ENCODE peak calls at places on chromosome 16, in eight cellular contexts. C is upper lobe of left lung, O is AG04450, R is tibial artery, Q is hepatocyte, V is cardiac muscle cell, J is caudate nucleus, T is A549. P is an unnamed sample.

GRCh38 chr16:79505344-79505743 is 95.2 kb downstream of the MAF start:
- DNase-seq in C (no peak), O (no peak), R (peak), Q (no peak), V (no peak), J (no peak), T (no peak), P (no peak)

GRCh38 chr16:88569614-88569984 is 604 bp upstream of the ZC3H18 start:
- DNase-seq in C (no peak), O (no peak), R (no peak), Q (peak), V (no peak), J (no peak), T (no peak), P (no peak)

GRCh38 chr16:278863-279366 is 1.5 kb upstream of the ARHGDIG start:
- DNase-seq in C (peak), O (no peak), R (no peak), Q (no peak), V (peak), J (no peak), T (no peak), P (peak)

GRCh38 chr16:88292007-88292940 is 90.5 kb upstream of the ZNF469 start:
- DNase-seq in C (no peak), O (no peak), R (no peak), Q (no peak), V (no peak), J (no peak), T (no peak), P (no peak)

GRCh38 chr16:576823-577201 is 7.0 kb downstream of the PIGQ start:
- DNase-seq in C (peak), O (no peak), R (no peak), Q (no peak), V (no peak), J (no peak), T (no peak), P (no peak)

GRCh38 chr16:54722210-54722676 is 208.4 kb upstream of the IRX5 start:
- DNase-seq in C (no peak), O (no peak), R (no peak), Q (no peak), V (no peak), J (no peak), T (no peak), P (no peak)

GRCh38 chr16:83244057-83244456 is 563.7 kb upstream of the HSBP1 start:
- DNase-seq in C (no peak), O (no peak), R (no peak), Q (no peak), V (no peak), J (no peak), T (no peak), P (no peak)

GRCh38 chr16:86901483-86901882 is 323.1 kb downstream of the FOXL1 start:
- DNase-seq in C (no peak), O (no peak), R (no peak), Q (peak), V (no peak), J (no peak), T (peak), P (no peak)

GRCh38 chr16:15954814-15955151 is 5.4 kb downstream of the ABCC1 start:
- DNase-seq in C (no peak), O (no peak), R (peak), Q (no peak), V (no peak), J (no peak), T (no peak), P (no peak)

GRCh38 chr16:23280483-23280967 is 21.6 kb upstream of the SCNN1B start:
- DNase-seq in C (no peak), O (no peak), R (no peak), Q (no peak), V (no peak), J (no peak), T (no peak), P (no peak)

GRCh38 chr16:35573407-35573806 is 2114.0 kb downstream of the TP53TG3F start:
- DNase-seq in C (peak), O (no peak), R (no peak), Q (no peak), V (no peak), J (no peak), T (no peak), P (no peak)

GRCh38 chr16:86680137-86680536 is 101.8 kb downstream of the FOXL1 start:
- DNase-seq in C (no peak), O (peak), R (peak), Q (no peak), V (no peak), J (no peak), T (no peak), P (no peak)

GRCh38 chr16:53061701-53062159 is 6.9 kb downstream of the CHD9 start:
- DNase-seq in C (no peak), O (no peak), R (peak), Q (no peak), V (no peak), J (no peak), T (no peak), P (no peak)

GRCh38 chr16:12804395-12804794 is 708 bp upstream of the CPPED1 start:
- DNase-seq in C (no peak), O (no peak), R (no peak), Q (no peak), V (no peak), J (no peak), T (no peak), P (no peak)

GRCh38 chr16:12801511-12802042 is 2.1 kb downstream of the CPPED1 start:
- DNase-seq in C (no peak), O (no peak), R (peak), Q (no peak), V (no peak), J (no peak), T (no peak), P (no peak)

GRCh38 chr16:12802048-12802447 is 1.6 kb downstream of the CPPED1 start:
- DNase-seq in C (no peak), O (no peak), R (no peak), Q (no peak), V (no peak), J (no peak), T (no peak), P (no peak)

GRCh38 chr16:12803203-12804093 is at the start of gene CPPED1:
- DNase-seq in C (peak), O (peak), R (peak), Q (peak), V (peak), J (peak), T (peak), P (peak)

DNA sequence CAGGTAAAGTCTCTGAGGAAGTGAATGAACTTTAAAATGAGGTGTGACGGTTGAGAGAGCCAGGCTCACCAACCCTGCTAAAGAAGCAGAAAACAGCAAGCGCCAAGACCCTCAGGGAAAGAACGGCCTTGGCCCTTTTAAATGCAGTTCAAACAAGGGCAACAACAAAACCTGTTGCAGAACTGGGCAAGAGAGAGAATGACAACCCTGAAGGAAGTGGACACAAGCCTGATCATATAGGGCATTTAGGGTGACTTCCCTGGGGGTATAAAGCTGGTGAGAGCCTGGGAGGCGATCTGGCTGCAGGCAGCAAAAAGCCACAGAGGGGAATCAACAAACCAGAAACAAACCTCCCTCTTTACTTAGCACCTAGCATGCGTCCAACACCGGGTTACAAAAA is 1.0 kb downstream of the CPPED1 start:
- DNase-seq in C (no peak), O (no peak), R (no peak), Q (no peak), V (no peak), J (no peak), T (no peak), P (no peak)
- H3K27ac ChIP-seq in C (peak), O (no peak), R (peak), Q (peak), V (no peak), J (peak), T (peak), P (no peak)

GRCh38 chr16:10744370-10745030 is 858 bp downstream of the NUBP1 start:
- DNase-seq in C (no peak), O (no peak), R (no peak), Q (peak), V (no peak), J (no peak), T (peak), P (no peak)
- H3K27ac ChIP-seq in C (peak), O (peak), R (peak), Q (peak), V (peak), J (peak), T (peak), P (peak)

DNA sequence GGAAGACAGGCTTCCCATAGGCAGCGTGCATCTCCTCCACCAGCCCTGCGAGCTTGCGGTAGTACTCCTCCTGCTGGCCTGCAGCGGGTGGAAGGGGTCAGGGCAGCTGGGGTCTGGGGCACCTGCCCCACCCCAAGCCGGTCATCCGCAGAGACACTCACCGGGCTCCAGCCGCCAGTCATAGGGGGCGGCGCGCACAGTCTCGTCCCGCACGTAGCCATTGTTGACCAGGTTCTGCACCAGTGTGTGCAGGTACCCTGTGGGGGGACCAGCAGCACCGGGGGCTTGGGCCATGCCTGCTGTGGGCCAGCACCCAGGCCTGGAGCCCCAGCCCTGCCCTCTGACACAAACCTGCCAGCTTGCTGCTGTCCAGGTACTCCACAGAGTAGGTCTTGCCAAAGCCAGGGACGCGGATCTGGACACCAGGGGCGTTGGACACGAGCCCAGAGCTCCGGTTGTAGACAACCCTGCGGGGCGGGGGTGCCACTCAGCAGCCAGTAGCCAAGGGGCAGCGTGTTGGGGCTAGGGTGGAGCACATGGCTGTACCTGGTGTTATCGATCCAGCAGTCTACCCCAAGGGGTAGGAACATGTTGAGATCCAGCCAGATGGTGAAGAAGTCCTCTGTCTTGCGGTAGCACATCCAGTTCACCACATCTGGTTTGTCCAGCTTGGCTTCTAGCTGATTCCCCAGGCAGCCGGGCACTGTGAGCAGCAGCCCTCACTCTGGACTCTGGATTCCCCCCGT is 1.2 kb downstream of the LCAT start:
- DNase-seq in C (peak), O (no peak), R (peak), Q (no peak), V (no peak), J (no peak), T (no peak), P (no peak)
- H3K27ac ChIP-seq in C (peak), O (no peak), R (no peak), Q (no peak), V (no peak), J (peak), T (no peak), P (no peak)

GRCh38 chr16:59154295-59154694 is 420.2 kb upstream of the GOT2 start:
- DNase-seq in C (no peak), O (no peak), R (no peak), Q (peak), V (no peak), J (no peak), T (no peak), P (no peak)

GRCh38 chr16:59146140-59146539 is 412.0 kb upstream of the GOT2 start:
- DNase-seq in C (no peak), O (no peak), R (no peak), Q (no peak), V (no peak), J (no peak), T (no peak), P (no peak)

GRCh38 chr16:59148756-59149155 is 414.6 kb upstream of the GOT2 start:
- DNase-seq in C (no peak), O (no peak), R (no peak), Q (no peak), V (no peak), J (no peak), T (no peak), P (no peak)

DNA sequence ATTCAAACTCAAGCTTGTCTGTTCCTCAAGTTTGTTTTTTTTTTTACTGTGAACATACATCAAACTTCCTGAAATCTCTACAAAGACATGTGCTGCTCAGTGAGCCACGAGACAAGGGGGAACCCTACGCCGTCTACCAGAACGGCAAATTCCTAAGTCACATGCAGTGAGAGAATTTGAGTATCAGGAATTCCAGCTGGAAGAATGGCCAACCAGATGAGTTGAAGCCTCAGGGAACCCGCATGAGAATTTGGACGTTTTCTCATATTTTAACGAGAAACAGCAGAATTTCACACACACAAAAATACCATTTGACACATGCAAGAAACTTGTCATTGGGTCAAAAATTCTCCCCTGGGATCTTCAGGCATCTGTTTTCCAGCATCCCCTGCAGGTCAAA is 414.2 kb upstream of the GOT2 start:
- DNase-seq in C (no peak), O (no peak), R (no peak), Q (no peak), V (no peak), J (no peak), T (no peak), P (no peak)
- H3K27ac ChIP-seq in C (no peak), O (no peak), R (no peak), Q (no peak), V (no peak), J (no peak), T (no peak), P (no peak)

GRCh38 chr16:29975134-29975538 is 1.5 kb downstream of the TAOK2 start:
- DNase-seq in C (no peak), O (no peak), R (no peak), Q (no peak), V (no peak), J (no peak), T (no peak), P (no peak)

GRCh38 chr16:29977063-29977462 is 3.4 kb downstream of the TAOK2 start:
- DNase-seq in C (no peak), O (no peak), R (no peak), Q (no peak), V (no peak), J (no peak), T (no peak), P (no peak)

GRCh38 chr16:29974291-29975133 is 844 bp downstream of the TAOK2 start:
- DNase-seq in C (no peak), O (no peak), R (peak), Q (peak), V (peak), J (no peak), T (peak), P (no peak)

GRCh38 chr16:29978081-29978480 is 4.4 kb downstream of the TAOK2 start:
- DNase-seq in C (no peak), O (no peak), R (no peak), Q (no peak), V (no peak), J (no peak), T (no peak), P (no peak)

DNA sequence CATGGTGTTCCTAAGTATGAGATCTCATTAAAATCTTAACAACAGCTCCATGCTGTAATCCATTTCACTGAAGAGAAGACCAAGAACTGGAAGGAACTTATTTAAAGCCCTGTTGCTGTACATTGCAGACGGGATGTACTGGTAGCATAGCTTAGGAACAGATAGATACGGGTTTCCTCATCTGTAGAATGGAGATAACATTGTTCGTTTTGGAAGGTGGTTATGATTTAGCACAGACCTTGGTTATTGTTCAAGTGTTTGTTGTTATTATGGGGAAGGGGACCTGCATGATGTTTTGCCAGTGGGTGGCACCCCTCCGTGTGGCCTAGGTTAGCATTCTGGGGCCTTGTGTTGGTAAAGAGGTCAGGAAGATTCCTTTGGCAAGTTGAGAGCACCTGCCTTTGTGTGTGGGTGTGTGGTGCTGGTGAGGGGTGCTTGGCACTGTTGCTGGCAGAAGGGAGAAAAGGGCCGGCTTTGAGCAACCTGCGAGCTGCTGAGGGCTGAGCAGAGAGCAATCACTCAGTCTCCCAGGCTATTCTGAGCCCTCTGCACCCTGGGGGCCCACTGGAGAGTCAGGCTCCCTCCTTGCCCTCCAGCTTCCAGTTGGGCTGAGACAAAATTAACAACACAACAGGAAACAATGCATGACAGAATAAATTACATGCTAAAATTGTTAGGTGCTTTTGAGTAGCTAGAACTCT is 2.3 kb downstream of the TAOK2 start:
- DNase-seq in C (no peak), O (no peak), R (no peak), Q (no peak), V (no peak), J (no peak), T (no peak), P (no peak)
- H3K27ac ChIP-seq in C (peak), O (no peak), R (no peak), Q (no peak), V (peak), J (peak), T (no peak), P (peak)

DNA sequence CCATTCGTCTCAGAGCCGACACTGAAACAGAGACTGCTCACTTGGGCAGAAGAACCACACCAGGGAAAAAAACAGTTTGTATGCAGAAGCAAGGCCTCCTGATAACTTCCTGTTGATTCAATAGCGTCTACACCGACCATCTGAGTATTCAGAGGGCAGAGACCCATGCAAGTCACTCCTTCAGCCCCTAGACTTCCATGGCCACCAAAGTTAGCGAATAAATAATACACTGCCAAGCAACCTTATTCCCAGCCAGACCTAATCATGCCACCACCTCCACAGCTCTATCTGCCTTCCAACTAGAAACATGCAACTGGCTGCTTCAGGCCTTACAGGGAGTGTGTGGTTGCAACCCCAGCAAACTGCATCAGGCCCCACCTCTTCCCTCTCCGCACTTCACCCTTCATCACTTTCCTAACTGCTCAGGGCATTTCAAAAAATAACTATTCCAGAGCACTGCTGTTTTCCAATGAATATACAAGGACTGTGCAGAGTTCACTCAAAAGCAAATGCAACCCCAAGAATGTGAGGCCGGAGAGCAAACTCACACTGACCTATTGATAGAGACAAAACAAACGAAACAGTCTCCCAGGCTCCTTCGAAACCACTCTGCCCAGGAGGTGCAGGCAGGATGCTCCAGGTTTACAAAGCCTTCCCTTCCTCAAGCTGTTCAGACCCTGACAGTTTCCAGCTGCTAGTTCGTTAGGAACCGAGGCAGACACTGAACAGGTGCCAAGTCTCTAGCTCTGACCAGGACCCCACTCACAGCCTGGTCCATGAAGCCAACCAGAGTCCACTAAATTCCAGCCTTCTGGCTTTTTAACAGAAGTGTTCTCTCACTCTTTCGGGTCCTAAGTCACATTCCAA is 3.6 kb downstream of the USP7 start:
- DNase-seq in C (no peak), O (no peak), R (no peak), Q (no peak), V (peak), J (no peak), T (no peak), P (no peak)
- H3K27ac ChIP-seq in C (peak), O (peak), R (no peak), Q (peak), V (no peak), J (no peak), T (no peak), P (peak)

GRCh38 chr16:81168406-81168805 is 70.1 kb upstream of the BCO1 start:
- DNase-seq in C (no peak), O (no peak), R (no peak), Q (no peak), V (no peak), J (no peak), T (no peak), P (no peak)
- H3K27ac ChIP-seq in C (no peak), O (no peak), R (no peak), Q (no peak), V (no peak), J (no peak), T (no peak), P (no peak)

GRCh38 chr16:66677179-66677578 is 19.4 kb downstream of the CMTM4 start:
- DNase-seq in C (no peak), O (no peak), R (no peak), Q (no peak), V (no peak), J (peak), T (no peak), P (no peak)

GRCh38 chr16:66681676-66682075 is 14.9 kb downstream of the CMTM4 start:
- DNase-seq in C (no peak), O (no peak), R (no peak), Q (no peak), V (no peak), J (no peak), T (no peak), P (no peak)

GRCh38 chr16:66678314-66678713 is 18.2 kb downstream of the CMTM4 start:
- DNase-seq in C (no peak), O (no peak), R (no peak), Q (no peak), V (no peak), J (no peak), T (no peak), P (no peak)

GRCh38 chr16:66677836-66678235 is 18.7 kb downstream of the CMTM4 start:
- DNase-seq in C (no peak), O (no peak), R (no peak), Q (no peak), V (no peak), J (no peak), T (no peak), P (no peak)

DNA sequence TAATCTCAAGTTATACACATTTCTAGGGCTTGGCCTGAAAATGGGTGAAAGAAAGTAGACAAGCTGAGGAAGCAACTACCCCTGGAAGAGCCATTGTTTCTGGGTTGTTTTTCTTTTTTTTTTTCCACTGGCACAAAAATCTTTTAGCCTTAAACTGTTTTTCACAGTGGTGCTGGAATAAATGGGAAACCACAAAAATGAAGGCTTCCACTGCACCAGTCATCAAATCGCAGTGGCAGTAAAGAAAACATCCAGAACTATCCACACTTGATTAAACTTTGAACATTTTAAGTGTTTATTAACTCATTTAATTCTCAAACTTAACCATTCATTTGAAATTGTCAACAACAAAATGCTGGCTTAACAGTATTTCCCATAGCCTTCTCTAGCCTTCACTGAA is 14.3 kb downstream of the CMTM4 start:
- DNase-seq in C (no peak), O (no peak), R (no peak), Q (no peak), V (no peak), J (no peak), T (no peak), P (no peak)
- H3K27ac ChIP-seq in C (no peak), O (no peak), R (peak), Q (no peak), V (no peak), J (no peak), T (no peak), P (no peak)